ENCODE peak calls at places on chromosome 15, in six cellular contexts. One of them, this sample, is unnamed.

GRCh38 chr15:82306791-82307713 is 42.2 kb downstream of the GOLGA6L10 start:
- DNase-seq in adrenal gland: no peak
- DNase-seq in endodermal cell: peak; percentile 60
- DNase-seq in RWPE2: peak; percentile 59
- DNase-seq in GM12878: no peak
- DNase-seq in effector memory CD4-positive, alpha-beta T cell: no peak
- DNase-seq in this sample: no peak

GRCh38 chr15:47542312-47543094 is 174.8 kb upstream of the SEMA6D start:
- DNase-seq in adrenal gland: no peak
- DNase-seq in RWPE2: no peak
- DNase-seq in endodermal cell: no peak
- DNase-seq in effector memory CD4-positive, alpha-beta T cell: no peak
- DNase-seq in GM12878: no peak
- DNase-seq in this sample: no peak

GRCh38 chr15:71802770-71803169 is 7.6 kb upstream of the NR2E3 start:
- DNase-seq in endodermal cell: peak; percentile 87
- DNase-seq in RWPE2: no peak
- DNase-seq in adrenal gland: no peak
- DNase-seq in GM12878: no peak
- DNase-seq in effector memory CD4-positive, alpha-beta T cell: peak; percentile 2
- DNase-seq in this sample: peak; percentile 19

GRCh38 chr15:78035319-78035718 is 42.2 kb downstream of the TBC1D2B start:
- DNase-seq in GM12878: no peak
- DNase-seq in adrenal gland: no peak
- DNase-seq in effector memory CD4-positive, alpha-beta T cell: no peak
- DNase-seq in RWPE2: no peak
- DNase-seq in endodermal cell: no peak
- DNase-seq in this sample: no peak

GRCh38 chr15:45448066-45448510 is 69.7 kb upstream of the GATM start:
- DNase-seq in RWPE2: no peak
- DNase-seq in effector memory CD4-positive, alpha-beta T cell: no peak
- DNase-seq in adrenal gland: no peak
- DNase-seq in GM12878: no peak
- DNase-seq in endodermal cell: no peak
- DNase-seq in this sample: no peak

GRCh38 chr15:63243101-63243500 is 34.3 kb upstream of the APH1B start:
- DNase-seq in GM12878: no peak
- DNase-seq in adrenal gland: no peak
- DNase-seq in effector memory CD4-positive, alpha-beta T cell: no peak
- DNase-seq in endodermal cell: no peak
- DNase-seq in RWPE2: no peak
- DNase-seq in this sample: peak; percentile 66

GRCh38 chr15:89389841-89390603 is 55.4 kb upstream of the POLG start:
- DNase-seq in adrenal gland: no peak
- DNase-seq in RWPE2: no peak
- DNase-seq in effector memory CD4-positive, alpha-beta T cell: no peak
- DNase-seq in endodermal cell: peak; percentile 67
- DNase-seq in GM12878: no peak
- DNase-seq in this sample: no peak

GRCh38 chr15:25743160-25743908 is 119.8 kb downstream of the ATP10A start:
- DNase-seq in RWPE2: no peak
- DNase-seq in GM12878: no peak
- DNase-seq in endodermal cell: no peak
- DNase-seq in adrenal gland: no peak
- DNase-seq in effector memory CD4-positive, alpha-beta T cell: no peak
- DNase-seq in this sample: no peak

GRCh38 chr15:101773496-101774100 is 29.7 kb upstream of the OR4F6 start:
- DNase-seq in adrenal gland: no peak
- DNase-seq in GM12878: no peak
- DNase-seq in endodermal cell: peak; percentile 86
- DNase-seq in RWPE2: no peak
- DNase-seq in effector memory CD4-positive, alpha-beta T cell: no peak
- DNase-seq in this sample: no peak

GRCh38 chr15:59999558-60000112 is 4.5 kb upstream of the FOXB1 start:
- DNase-seq in GM12878: no peak
- DNase-seq in effector memory CD4-positive, alpha-beta T cell: no peak
- DNase-seq in RWPE2: no peak
- DNase-seq in endodermal cell: peak; percentile 72
- DNase-seq in adrenal gland: no peak
- DNase-seq in this sample: no peak
- H3K27me3 ChIP-seq in GM12878: peaks cover 15% of the 10 kb centered on the region
- H3K27me3 ChIP-seq in effector memory CD4-positive, alpha-beta T cell: peaks cover 99% of the 10 kb centered on the region
- H3K27me3 ChIP-seq in RWPE2: peaks cover 99% of the 10 kb centered on the region
- H3K27me3 ChIP-seq in endodermal cell: peaks cover 100% of the 10 kb centered on the region
- H3K27me3 ChIP-seq in adrenal gland: peaks cover 98% of the 10 kb centered on the region
- H3K27me3 ChIP-seq in this sample: peaks cover 98% of the 10 kb centered on the region

DNA sequence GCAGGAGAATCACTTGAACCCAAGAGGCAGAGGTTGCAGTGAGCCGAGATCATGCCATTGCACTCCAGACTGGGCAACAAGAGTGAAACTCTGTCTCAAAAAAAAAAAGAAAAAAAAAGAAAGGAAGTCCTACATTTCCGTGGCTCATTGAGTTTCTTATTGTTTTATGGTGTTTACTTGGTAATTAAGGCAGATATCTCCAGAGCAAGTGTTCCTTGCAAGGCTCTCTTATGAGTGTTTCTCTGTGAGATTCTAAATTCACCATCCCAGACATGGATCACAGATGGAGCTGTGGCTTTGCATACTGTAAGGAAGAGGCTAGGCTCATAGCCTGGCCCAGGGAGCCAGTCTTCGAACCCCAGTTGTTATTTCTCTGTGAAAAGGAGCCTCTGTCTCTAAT is 53.0 kb downstream of the IQGAP1 start:
- DNase-seq in adrenal gland: no peak
- DNase-seq in GM12878: no peak
- DNase-seq in RWPE2: no peak
- DNase-seq in effector memory CD4-positive, alpha-beta T cell: no peak
- DNase-seq in endodermal cell: no peak
- DNase-seq in this sample: no peak
- H3K36me3 ChIP-seq in adrenal gland: no peaks in the 10 kb centered on the region
- H3K36me3 ChIP-seq in GM12878: peaks cover 16% of the 10 kb centered on the region
- H3K36me3 ChIP-seq in RWPE2: peaks cover 97% of the 10 kb centered on the region
- H3K36me3 ChIP-seq in effector memory CD4-positive, alpha-beta T cell: peaks cover 36% of the 10 kb centered on the region
- H3K36me3 ChIP-seq in endodermal cell: peaks cover 80% of the 10 kb centered on the region
- H3K36me3 ChIP-seq in this sample: peaks cover 31% of the 10 kb centered on the region

GRCh38 chr15:96358006-96358794 is 27.7 kb downstream of the NR2F2 start:
- DNase-seq in endodermal cell: peak; percentile 57
- DNase-seq in GM12878: no peak
- DNase-seq in adrenal gland: no peak
- DNase-seq in effector memory CD4-positive, alpha-beta T cell: no peak
- DNase-seq in RWPE2: no peak
- DNase-seq in this sample: no peak

GRCh38 chr15:96359772-96360498 is 29.4 kb downstream of the NR2F2 start:
- DNase-seq in effector memory CD4-positive, alpha-beta T cell: no peak
- DNase-seq in RWPE2: no peak
- DNase-seq in endodermal cell: peak; percentile 83
- DNase-seq in GM12878: no peak
- DNase-seq in adrenal gland: peak; percentile 28
- DNase-seq in this sample: no peak

GRCh38 chr15:96358795-96359190 is 28.3 kb downstream of the NR2F2 start:
- DNase-seq in effector memory CD4-positive, alpha-beta T cell: no peak
- DNase-seq in adrenal gland: no peak
- DNase-seq in endodermal cell: no peak
- DNase-seq in GM12878: no peak
- DNase-seq in RWPE2: no peak
- DNase-seq in this sample: no peak

GRCh38 chr15:96360581-96361308 is 30.2 kb downstream of the NR2F2 start:
- DNase-seq in endodermal cell: peak; percentile 90
- DNase-seq in GM12878: no peak
- DNase-seq in effector memory CD4-positive, alpha-beta T cell: no peak
- DNase-seq in adrenal gland: no peak
- DNase-seq in RWPE2: no peak
- DNase-seq in this sample: no peak

GRCh38 chr15:96359371-96359771 is 28.9 kb downstream of the NR2F2 start:
- DNase-seq in RWPE2: no peak
- DNase-seq in adrenal gland: no peak
- DNase-seq in effector memory CD4-positive, alpha-beta T cell: no peak
- DNase-seq in GM12878: no peak
- DNase-seq in endodermal cell: peak; percentile 61
- DNase-seq in this sample: no peak
- H3K27me3 ChIP-seq in RWPE2: peaks cover 49% of the 10 kb centered on the region
- H3K27me3 ChIP-seq in adrenal gland: no peaks in the 10 kb centered on the region
- H3K27me3 ChIP-seq in effector memory CD4-positive, alpha-beta T cell: peaks cover 44% of the 10 kb centered on the region
- H3K27me3 ChIP-seq in GM12878: peaks cover 2% of the 10 kb centered on the region
- H3K27me3 ChIP-seq in endodermal cell: peaks cover 100% of the 10 kb centered on the region
- H3K27me3 ChIP-seq in this sample: no peaks in the 10 kb centered on the region

DNA sequence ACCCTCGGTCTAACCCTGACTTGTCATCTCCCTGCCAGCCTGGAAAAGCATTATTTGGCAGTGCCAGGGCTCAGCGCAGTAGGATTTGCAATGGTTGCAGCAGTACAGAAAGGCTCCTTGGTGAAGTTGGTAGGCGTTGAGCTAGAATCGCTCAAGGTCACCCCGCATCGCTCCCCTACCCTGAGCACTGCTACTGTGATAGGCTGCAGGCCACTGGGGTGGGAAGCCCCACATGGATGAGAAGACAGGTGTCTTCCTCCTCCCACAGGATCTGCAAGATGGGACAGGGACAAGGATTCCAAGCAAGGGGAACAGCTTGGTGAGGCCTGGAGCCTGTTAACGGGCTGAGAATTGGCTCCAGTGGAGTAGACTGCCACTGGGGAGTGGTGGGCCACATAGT is 10.7 kb downstream of the CLK3 start:
- DNase-seq in effector memory CD4-positive, alpha-beta T cell: no peak
- DNase-seq in endodermal cell: no peak
- DNase-seq in adrenal gland: no peak
- DNase-seq in RWPE2: peak; percentile 57
- DNase-seq in GM12878: no peak
- DNase-seq in this sample: no peak
- H3K36me3 ChIP-seq in effector memory CD4-positive, alpha-beta T cell: peaks cover 97% of the 10 kb centered on the region
- H3K36me3 ChIP-seq in endodermal cell: peaks cover 93% of the 10 kb centered on the region
- H3K36me3 ChIP-seq in adrenal gland: no peaks in the 10 kb centered on the region
- H3K36me3 ChIP-seq in RWPE2: peaks cover 96% of the 10 kb centered on the region
- H3K36me3 ChIP-seq in GM12878: peaks cover 72% of the 10 kb centered on the region
- H3K36me3 ChIP-seq in this sample: peaks cover 95% of the 10 kb centered on the region

DNA sequence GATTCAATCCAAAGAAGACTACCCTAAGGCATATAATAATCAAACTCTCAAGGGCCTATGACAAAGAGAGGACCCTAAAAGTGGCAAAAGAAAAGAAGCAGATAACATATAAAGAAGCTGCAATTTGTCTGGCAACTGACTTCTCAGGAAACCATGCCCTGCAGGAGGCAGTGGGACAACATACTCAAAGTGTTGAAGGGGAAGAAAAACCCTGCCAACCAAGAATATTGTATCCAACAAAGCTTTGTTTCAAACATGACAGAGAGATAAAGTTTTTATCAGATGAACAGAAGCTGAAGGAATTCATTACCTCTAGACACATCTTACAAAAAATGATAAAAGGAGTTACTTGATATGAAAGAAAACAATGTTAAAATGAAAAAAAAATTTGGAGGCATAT is 167.1 kb downstream of the VPS13C start:
- DNase-seq in RWPE2: no peak
- DNase-seq in endodermal cell: no peak
- DNase-seq in adrenal gland: no peak
- DNase-seq in GM12878: no peak
- DNase-seq in effector memory CD4-positive, alpha-beta T cell: no peak
- DNase-seq in this sample: no peak
- H3K27me3 ChIP-seq in RWPE2: no peaks in the 10 kb centered on the region
- H3K27me3 ChIP-seq in endodermal cell: no peaks in the 10 kb centered on the region
- H3K27me3 ChIP-seq in adrenal gland: no peaks in the 10 kb centered on the region
- H3K27me3 ChIP-seq in GM12878: no peaks in the 10 kb centered on the region
- H3K27me3 ChIP-seq in effector memory CD4-positive, alpha-beta T cell: no peaks in the 10 kb centered on the region
- H3K27me3 ChIP-seq in this sample: no peaks in the 10 kb centered on the region

DNA sequence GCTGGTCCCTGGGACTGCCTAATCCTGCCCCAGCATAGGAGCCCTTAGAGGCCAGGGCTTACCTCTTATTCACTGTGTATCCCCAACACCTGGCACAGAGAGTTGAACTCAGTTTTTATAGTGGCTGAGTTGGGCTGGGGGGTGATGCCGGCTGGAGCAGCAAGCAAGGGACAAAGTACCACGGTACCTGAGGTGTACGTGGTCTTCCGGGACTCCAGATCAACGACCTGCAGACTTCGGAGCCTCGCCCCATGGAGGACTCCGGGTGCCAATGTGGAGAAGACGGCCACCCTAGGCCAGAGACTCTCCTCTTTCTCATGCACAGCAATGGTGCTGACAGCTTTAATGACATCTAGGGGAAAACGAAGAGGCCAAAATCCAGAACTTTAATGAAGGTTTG is 8.1 kb downstream of the WDR73 start:
- DNase-seq in endodermal cell: no peak
- DNase-seq in adrenal gland: no peak
- DNase-seq in RWPE2: no peak
- DNase-seq in GM12878: no peak
- DNase-seq in effector memory CD4-positive, alpha-beta T cell: no peak
- DNase-seq in this sample: no peak
- H3K36me3 ChIP-seq in endodermal cell: peaks cover 81% of the 10 kb centered on the region
- H3K36me3 ChIP-seq in adrenal gland: no peaks in the 10 kb centered on the region
- H3K36me3 ChIP-seq in RWPE2: peaks cover 94% of the 10 kb centered on the region
- H3K36me3 ChIP-seq in GM12878: peaks cover 30% of the 10 kb centered on the region
- H3K36me3 ChIP-seq in effector memory CD4-positive, alpha-beta T cell: peaks cover 70% of the 10 kb centered on the region
- H3K36me3 ChIP-seq in this sample: peaks cover 91% of the 10 kb centered on the region

GRCh38 chr15:73809728-73810501 is 56.8 kb upstream of the INSYN1 start:
- DNase-seq in effector memory CD4-positive, alpha-beta T cell: no peak
- DNase-seq in adrenal gland: peak; percentile 26
- DNase-seq in GM12878: no peak
- DNase-seq in endodermal cell: no peak
- DNase-seq in RWPE2: no peak
- DNase-seq in this sample: peak; percentile 64
- H3K27me3 ChIP-seq in effector memory CD4-positive, alpha-beta T cell: no peaks in the 10 kb centered on the region
- H3K27me3 ChIP-seq in adrenal gland: no peaks in the 10 kb centered on the region
- H3K27me3 ChIP-seq in GM12878: peaks cover 3% of the 10 kb centered on the region
- H3K27me3 ChIP-seq in endodermal cell: peaks cover 54% of the 10 kb centered on the region
- H3K27me3 ChIP-seq in RWPE2: no peaks in the 10 kb centered on the region
- H3K27me3 ChIP-seq in this sample: no peaks in the 10 kb centered on the region